ENCODE peak calls at places on chromosomes 3 and 15, in ten cellular contexts. N, L, O, Q, I, P, S, G, R and D are unnamed samples.

GRCh38 chr3:146537603-146538002 is 6.8 kb downstream of the PLSCR1 start:
- DNase-seq in N (no peak), L (peak; percentile 47), O (peak; percentile 26), Q (no peak), I (no peak), P (no peak), S (no peak), G (no peak), R (no peak), D (no peak)

GRCh38 chr3:141191097-141191749 is 40.4 kb upstream of the PXYLP1 start:
- DNase-seq in N (no peak), L (peak; percentile 8), O (peak; percentile 39), Q (no peak), I (no peak), P (no peak), S (no peak), G (no peak), R (no peak), D (no peak)

GRCh38 chr15:25774871-25775270 is 88.3 kb downstream of the ATP10A start:
- DNase-seq in N (no peak), L (no peak), O (no peak), Q (no peak), I (no peak), P (no peak), S (no peak), G (no peak), R (no peak), D (no peak)

GRCh38 chr15:41870689-41871081 is 23.2 kb downstream of the SPTBN5 start:
- DNase-seq in N (no peak), L (peak; percentile 60), O (peak; percentile 88), Q (peak; percentile 4), I (no peak), P (peak; percentile 80), S (no peak), G (peak; percentile 26), R (no peak), D (no peak)

GRCh38 chr3:192060160-192060783 is 599.3 kb downstream of the PYDC2 start:
- DNase-seq in N (no peak), L (no peak), O (no peak), Q (no peak), I (peak; percentile 47), P (no peak), S (no peak), G (no peak), R (no peak), D (no peak)

GRCh38 chr3:23071758-23072157 is 131.4 kb upstream of the UBE2E2 start:
- DNase-seq in N (no peak), L (no peak), O (no peak), Q (no peak), I (no peak), P (no peak), S (no peak), G (no peak), R (peak; percentile 38), D (no peak)

GRCh38 chr3:156643729-156644389 is 30.5 kb upstream of the TIPARP start:
- DNase-seq in N (no peak), L (peak; percentile 61), O (peak; percentile 34), Q (no peak), I (no peak), P (peak; percentile 60), S (no peak), G (no peak), R (peak; percentile 81), D (no peak)

GRCh38 chr15:55267401-55268053 is 22.1 kb downstream of the RAB27A start:
- DNase-seq in N (no peak), L (peak; percentile 41), O (peak; percentile 43), Q (no peak), I (no peak), P (no peak), S (peak; percentile 46), G (no peak), R (peak; percentile 68), D (no peak)

GRCh38 chr3:151316267-151316991 is at the start of gene GPR87:
- DNase-seq in N (no peak), L (no peak), O (peak; percentile 45), Q (no peak), I (no peak), P (no peak), S (no peak), G (peak; percentile 87), R (peak; percentile 30), D (no peak)

GRCh38 chr3:183212096-183212495 is 41.0 kb upstream of the B3GNT5 start:
- DNase-seq in N (no peak), L (no peak), O (no peak), Q (no peak), I (no peak), P (no peak), S (no peak), G (no peak), R (no peak), D (no peak)

GRCh38 chr15:45442497-45443135 is 64.3 kb upstream of the GATM start:
- DNase-seq in N (no peak), L (peak; percentile 42), O (peak; percentile 77), Q (peak; percentile 62), I (no peak), P (peak; percentile 47), S (no peak), G (no peak), R (no peak), D (no peak)

GRCh38 chr15:40286794-40287193 is 3.9 kb upstream of the ANKRD63 start:
- DNase-seq in N (no peak), L (no peak), O (no peak), Q (no peak), I (no peak), P (no peak), S (no peak), G (no peak), R (no peak), D (no peak)

GRCh38 chr3:72818092-72818721 is 30.0 kb downstream of the SHQ1 start:
- DNase-seq in N (no peak), L (peak; percentile 63), O (peak; percentile 53), Q (no peak), I (peak; percentile 7), P (peak; percentile 11), S (peak; percentile 27), G (no peak), R (peak; percentile 17), D (no peak)

GRCh38 chr3:60636846-60637245 is 614.4 kb downstream of the FHIT start:
- DNase-seq in N (no peak), L (no peak), O (peak; percentile 18), Q (no peak), I (no peak), P (peak; percentile 4), S (no peak), G (peak; percentile 51), R (no peak), D (no peak)

GRCh38 chr15:28106294-28107110 is 7.4 kb upstream of the OCA2 start:
- DNase-seq in N (no peak), L (no peak), O (no peak), Q (no peak), I (no peak), P (no peak), S (no peak), G (no peak), R (no peak), D (no peak)
- H3K4me3 ChIP-seq in N (peak overlapping the region; percentile 44), L (peak overlapping the region; percentile 60), O (peak overlapping the region; percentile 38), Q (peak overlapping the region; percentile 48), I (no peak overlapping the region), P (peak overlapping the region; percentile 55), S (no peak overlapping the region), G (peak overlapping the region; percentile 43), R (peak overlapping the region; percentile 34), D (peak overlapping the region; percentile 43)

GRCh38 chr3:186653984-186654383 is 11.8 kb upstream of the HRG start:
- DNase-seq in N (no peak), L (peak; percentile 3), O (no peak), Q (no peak), I (no peak), P (no peak), S (peak; percentile 39), G (no peak), R (no peak), D (no peak)
- TF ChIP-seq CTCF in N (no peak), L (no peak), O (no peak), Q (no peak), I (no peak), P (peak; percentile 44), S (peak; percentile 12), G (peak; percentile 8), R (no peak), D (no peak)

DNA sequence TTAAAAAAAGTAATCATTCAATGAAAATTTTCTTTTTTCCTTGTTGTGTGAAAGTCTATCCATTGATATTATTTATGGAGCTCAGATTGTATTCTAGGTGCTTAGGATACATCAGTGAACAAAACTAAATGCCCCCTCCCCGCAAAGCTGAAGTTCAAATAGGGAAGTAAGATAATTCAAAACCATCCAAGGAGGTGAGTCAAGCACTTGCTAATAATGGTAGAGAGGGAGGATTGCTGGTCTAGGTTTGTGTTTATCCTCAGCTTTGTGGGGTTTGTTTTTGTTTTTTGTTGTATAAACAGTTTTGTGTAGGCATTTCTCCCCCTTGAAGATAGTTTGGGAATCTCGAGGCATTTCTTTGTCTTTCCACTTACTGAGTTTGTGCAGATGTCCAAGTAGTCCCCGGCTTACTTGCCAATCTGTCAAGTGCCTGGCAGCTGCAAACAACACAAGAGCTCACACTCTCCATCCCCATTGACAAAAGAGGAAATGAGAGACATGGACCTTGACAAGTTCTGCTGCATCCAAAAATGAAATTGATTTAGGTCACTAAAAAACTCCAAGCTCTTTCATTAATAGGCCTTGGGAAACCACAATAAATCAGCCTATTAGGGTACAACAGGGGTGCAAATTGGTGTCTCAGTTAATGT is 575.8 kb upstream of the TBL1XR1 start:
- DNase-seq in N (no peak), L (no peak), O (no peak), Q (no peak), I (peak; percentile 48), P (no peak), S (no peak), G (no peak), R (peak; percentile 43), D (no peak)
- H3K4me3 ChIP-seq in N (no peak overlapping the region), L (no peak overlapping the region), O (no peak overlapping the region), Q (no peak overlapping the region), I (no peak overlapping the region), P (no peak overlapping the region), S (no peak overlapping the region), G (no peak overlapping the region), R (no peak overlapping the region), D (no peak overlapping the region)

GRCh38 chr15:65033659-65034269 is 4.3 kb upstream of the MTFMT start:
- DNase-seq in N (no peak), L (peak; percentile 63), O (peak; percentile 68), Q (no peak), I (peak; percentile 61), P (peak; percentile 36), S (peak; percentile 55), G (no peak), R (peak; percentile 65), D (no peak)
- TF ChIP-seq CTCF in N (no peak), L (peak; percentile 67), O (peak; percentile 79), Q (peak; percentile 80), I (peak; percentile 75), P (peak; percentile 74), S (peak; percentile 80), G (peak; percentile 61), R (peak; percentile 67), D (peak; percentile 71)

DNA sequence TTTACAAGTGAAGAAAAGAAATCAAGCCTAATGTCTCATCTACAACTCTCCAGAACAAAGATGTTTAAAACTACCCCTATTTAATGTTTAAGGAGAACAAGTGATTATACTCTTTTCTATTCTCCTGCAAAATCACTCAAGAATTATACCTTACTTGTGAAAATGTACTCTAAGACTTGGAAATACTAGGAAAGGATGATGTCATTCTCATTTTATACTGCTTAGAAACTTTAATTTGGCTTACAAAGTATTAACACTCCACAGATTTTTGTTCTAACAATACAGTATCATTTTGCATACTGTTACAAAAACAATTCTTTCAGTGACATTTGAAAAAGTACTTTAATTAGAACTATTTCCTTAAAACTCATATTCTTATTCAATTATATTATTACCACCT is 89.5 kb downstream of the SMARCC1 start:
- DNase-seq in N (no peak), L (no peak), O (no peak), Q (no peak), I (no peak), P (no peak), S (no peak), G (no peak), R (no peak), D (no peak)
- H3K4me3 ChIP-seq in N (no peak overlapping the region), L (no peak overlapping the region), O (no peak overlapping the region), Q (no peak overlapping the region), I (no peak overlapping the region), P (no peak overlapping the region), S (no peak overlapping the region), G (no peak overlapping the region), R (no peak overlapping the region), D (no peak overlapping the region)